ENCODE peak calls at places on chromosome 19, in eight cellular contexts. X is transverse colon, I is heart left ventricle, W is ovary, D is left ventricle myocardium inferior, T is astrocyte, U is H9, J is PC-9. V is an unnamed sample.

GRCh38 chr19:48330012-48330681 is 4.8 kb downstream of the EMP3 start:
- DNase-seq in T (no peak), U (peak; percentile 92), J (no peak), X (peak; percentile 89), D (peak; percentile 71), W (peak; percentile 74), I (peak; percentile 79), V (peak; percentile 81)

GRCh38 chr19:51820821-51821446 is 26.0 kb downstream of the FPR3 start:
- DNase-seq in I (no peak), D (no peak), U (no peak), X (no peak), J (no peak), T (no peak), W (no peak), V (no peak)

GRCh38 chr19:3338541-3339181 is 27.7 kb upstream of the NFIC start:
- DNase-seq in I (no peak), T (no peak), W (peak; percentile 57), X (peak; percentile 89), J (no peak), U (no peak), D (peak; percentile 32), V (no peak)

GRCh38 chr19:40200352-40201099 is 9.3 kb downstream of the MAP3K10 start:
- DNase-seq in J (no peak), U (no peak), D (no peak), X (no peak), I (no peak), T (no peak), W (no peak), V (no peak)

GRCh38 chr19:35168261-35168660 is 13.7 kb downstream of the FXYD5 start:
- DNase-seq in I (peak; percentile 4), X (no peak), U (peak; percentile 19), D (no peak), J (peak; percentile 88), T (no peak), W (no peak), V (no peak)

GRCh38 chr19:30373593-30373992 is 1.4 kb downstream of the ZNF536 start:
- DNase-seq in U (peak; percentile 81), X (no peak), D (no peak), T (no peak), W (no peak), I (no peak), J (no peak), V (no peak)

GRCh38 chr19:41310031-41310831 is at the start of gene CCDC97:
- DNase-seq in W (peak; percentile 87), U (peak; percentile 89), J (peak; percentile 67), D (peak; percentile 88), X (peak; percentile 90), T (peak; percentile 82), I (peak; percentile 90), V (peak; percentile 85)

GRCh38 chr19:37941820-37942515 is 35.0 kb downstream of the SIPA1L3 start:
- DNase-seq in X (peak; percentile 49), U (no peak), J (peak; percentile 85), W (no peak), D (no peak), I (no peak), T (no peak), V (no peak)

GRCh38 chr19:6343462-6343861 is 10.1 kb upstream of the ACER1 start:
- DNase-seq in D (no peak), X (no peak), I (no peak), T (no peak), J (no peak), W (no peak), U (no peak), V (no peak)

GRCh38 chr19:34215006-34215665 is 39.2 kb upstream of the GARRE1 start:
- DNase-seq in D (no peak), I (no peak), T (no peak), U (no peak), J (no peak), W (no peak), X (no peak), V (no peak)

GRCh38 chr19:2702170-2703076 is at the start of gene GNG7:
- DNase-seq in D (peak; percentile 94), J (no peak), X (peak; percentile 96), I (peak; percentile 94), T (peak; percentile 18), U (peak; percentile 94), W (peak; percentile 97), V (peak; percentile 91)

GRCh38 chr19:21328885-21329605 is at the start of gene ZNF708:
- DNase-seq in W (peak; percentile 85), X (peak; percentile 89), T (peak; percentile 85), D (peak; percentile 90), I (peak; percentile 90), J (peak; percentile 82), U (peak; percentile 92), V (peak; percentile 87)

GRCh38 chr19:48797103-48797502 is 13.7 kb downstream of the BCAT2 start:
- DNase-seq in I (no peak), D (no peak), U (no peak), W (no peak), J (no peak), X (no peak), T (no peak), V (no peak)

GRCh38 chr19:1066748-1067340 is at the start of gene ARHGAP45:
- DNase-seq in U (no peak), I (peak; percentile 71), X (peak; percentile 70), T (no peak), J (no peak), D (no peak), W (no peak), V (no peak)

GRCh38 chr19:40831502-40832430 is 18.5 kb downstream of the CYP2A6 start:
- DNase-seq in D (no peak), I (no peak), X (peak; percentile 55), J (peak; percentile 98), U (no peak), T (peak; percentile 75), W (no peak), V (no peak)

GRCh38 chr19:45687599-45687998 is 4.2 kb downstream of the SNRPD2 start:
- DNase-seq in U (no peak), I (no peak), J (no peak), T (no peak), X (no peak), W (no peak), D (no peak), V (no peak)
- TF ChIP-seq CTCF in U (no peak), I (no peak), J (no peak), T (no peak), X (no peak), W (no peak), D (no peak), V (no peak)

DNA sequence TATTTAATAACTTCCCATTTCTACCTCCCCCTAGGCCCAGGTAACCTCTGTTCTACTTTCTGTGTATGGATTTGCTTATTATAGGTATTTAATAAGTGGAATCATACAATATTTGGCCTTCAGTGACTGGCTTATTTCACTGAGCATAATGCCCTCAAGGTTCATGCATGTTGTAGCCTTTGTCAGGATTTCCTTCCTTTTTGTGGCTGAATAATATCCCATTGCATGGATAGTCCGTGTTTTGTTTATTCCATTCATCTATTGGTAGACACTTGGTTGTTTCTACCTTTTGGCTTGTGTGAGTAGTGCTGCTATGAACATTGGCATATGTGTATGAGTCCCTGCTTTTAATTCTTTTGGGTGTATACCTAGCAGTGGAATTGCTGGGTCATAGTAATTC is 9.4 kb downstream of the HNRNPM start:
- DNase-seq in W (no peak), T (no peak), U (no peak), J (no peak), X (no peak), I (no peak), D (no peak), V (no peak)
- H3K27ac ChIP-seq in W (no peak overlapping the region), T (no peak overlapping the region), U (no peak overlapping the region), J (no peak overlapping the region), X (no peak overlapping the region), I (no peak overlapping the region), D (no peak overlapping the region), V (no peak overlapping the region)

GRCh38 chr19:12237143-12237839 is 57.4 kb downstream of the ZNF44 start:
- DNase-seq in X (no peak), J (no peak), I (no peak), T (no peak), W (no peak), U (no peak), D (no peak), V (no peak)

GRCh38 chr19:12230751-12231733 is 63.6 kb downstream of the ZNF44 start:
- DNase-seq in T (no peak), U (no peak), I (peak; percentile 36), X (no peak), D (peak; percentile 32), W (no peak), J (peak; percentile 45), V (no peak)

GRCh38 chr19:12229990-12230389 is 64.7 kb downstream of the ZNF44 start:
- DNase-seq in D (no peak), I (no peak), J (no peak), U (no peak), T (no peak), W (no peak), X (no peak), V (no peak)

GRCh38 chr19:12232961-12233360 is 61.7 kb downstream of the ZNF44 start:
- DNase-seq in J (no peak), T (no peak), I (no peak), X (no peak), D (no peak), W (no peak), U (no peak), V (no peak)
- TF ChIP-seq CTCF in J (no peak), T (no peak), I (no peak), X (no peak), D (no peak), W (no peak), U (no peak), V (no peak)

GRCh38 chr19:5254944-5255343 is 85.7 kb downstream of the PTPRS start:
- DNase-seq in J (no peak), T (no peak), W (no peak), U (no peak), X (no peak), I (no peak), D (no peak), V (no peak)

GRCh38 chr19:5254543-5254942 is 86.1 kb downstream of the PTPRS start:
- DNase-seq in T (no peak), U (no peak), W (no peak), D (no peak), J (no peak), I (no peak), X (no peak), V (no peak)

GRCh38 chr19:5253403-5254110 is 87.1 kb downstream of the PTPRS start:
- DNase-seq in X (no peak), T (peak; percentile 47), W (no peak), J (no peak), D (no peak), U (no peak), I (no peak), V (no peak)

GRCh38 chr19:5257155-5258045 is 83.2 kb downstream of the PTPRS start:
- DNase-seq in J (no peak), I (no peak), U (no peak), X (no peak), D (no peak), T (no peak), W (no peak), V (no peak)

DNA sequence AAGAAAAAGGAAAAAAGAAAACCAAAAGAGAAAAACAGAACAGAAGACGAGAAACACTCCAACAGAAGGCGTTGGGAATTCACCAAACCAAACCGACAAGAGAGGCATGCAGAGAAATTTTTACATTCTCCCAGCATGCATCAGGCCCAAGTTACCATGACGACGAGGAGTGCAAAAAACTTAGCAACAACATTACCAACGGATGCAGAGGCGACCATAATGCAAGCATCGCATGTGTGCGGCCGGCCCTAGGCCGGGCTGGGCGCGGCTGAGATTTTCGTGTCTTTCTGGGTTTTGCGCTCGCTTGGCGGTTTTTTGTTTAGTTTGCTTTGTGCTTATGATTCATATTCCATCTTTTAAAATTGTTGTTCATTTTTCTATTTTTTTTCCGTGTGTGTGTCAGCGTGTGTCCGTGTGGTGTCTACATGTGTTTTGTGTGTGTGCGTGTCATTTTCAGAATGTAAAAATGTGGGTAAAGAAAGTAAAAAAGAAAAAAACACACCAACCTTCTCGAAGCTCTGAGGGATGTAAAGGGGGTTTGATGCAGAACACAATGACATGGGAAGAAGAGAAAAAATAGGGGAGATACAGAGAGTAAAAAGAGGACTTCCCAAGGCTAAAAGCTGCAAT is 84.9 kb downstream of the PTPRS start:
- DNase-seq in I (no peak), U (no peak), W (no peak), T (no peak), X (no peak), D (no peak), J (no peak), V (no peak)
- H3K27ac ChIP-seq in I (no peak overlapping the region), U (no peak overlapping the region), W (no peak overlapping the region), T (no peak overlapping the region), X (no peak overlapping the region), D (no peak overlapping the region), J (no peak overlapping the region), V (no peak overlapping the region)